ENCODE peak calls at places on chromosomes 5 and 9, in six cellular contexts. E, D, R, H, Q and T are unnamed samples.

GRCh38 chr5:92916036-92916435 is 665.0 kb downstream of the NR2F1-AS1 start:
- DNase-seq in E (no peak), D (no peak), R (no peak), H (peak), Q (no peak), T (no peak)

GRCh38 chr9:112112519-112112918 is 62.6 kb downstream of the SUSD1 start:
- DNase-seq in E (no peak), D (no peak), R (no peak), H (no peak), Q (no peak), T (no peak)

GRCh38 chr5:150412319-150413175 is at the start of gene CD74:
- DNase-seq in E (peak), D (no peak), R (peak), H (peak), Q (peak), T (peak)

GRCh38 chr9:10112798-10113197 is 500.0 kb downstream of the PTPRD start:
- DNase-seq in E (no peak), D (no peak), R (no peak), H (no peak), Q (no peak), T (no peak)

GRCh38 chr5:88671808-88672499 is 211.0 kb downstream of the MEF2C start:
- DNase-seq in E (no peak), D (no peak), R (no peak), H (no peak), Q (peak), T (no peak)

GRCh38 chr9:37966443-37967271 is 62.7 kb upstream of the SLC25A51 start:
- DNase-seq in E (no peak), D (no peak), R (no peak), H (peak), Q (no peak), T (no peak)

GRCh38 chr5:52771343-52772039 is 16.2 kb upstream of the ITGA1 start:
- DNase-seq in E (no peak), D (no peak), R (no peak), H (no peak), Q (no peak), T (no peak)

GRCh38 chr5:55997742-55998351 is 3.1 kb upstream of the IL6ST start:
- DNase-seq in E (no peak), D (peak), R (no peak), H (no peak), Q (no peak), T (no peak)

GRCh38 chr9:129333961-129334743 is 156.1 kb upstream of the IER5L start:
- DNase-seq in E (no peak), D (peak), R (no peak), H (peak), Q (peak), T (no peak)

GRCh38 chr5:176985516-176985915 is 21.1 kb downstream of the UIMC1 start:
- DNase-seq in E (no peak), D (no peak), R (no peak), H (no peak), Q (no peak), T (no peak)

GRCh38 chr5:61817472-61818326 is 485.6 kb downstream of the ZSWIM6 start:
- DNase-seq in E (no peak), D (no peak), R (no peak), H (peak), Q (no peak), T (no peak)

GRCh38 chr5:1291611-1292080 is 3.2 kb downstream of the TERT start:
- DNase-seq in E (no peak), D (no peak), R (no peak), H (no peak), Q (peak), T (no peak)

GRCh38 chr5:4879693-4880303 is 260.3 kb upstream of the ADAMTS16 start:
- DNase-seq in E (peak), D (peak), R (no peak), H (peak), Q (peak), T (peak)

GRCh38 chr9:113471143-113471542 is 7.6 kb downstream of the RGS3 start:
- DNase-seq in E (no peak), D (no peak), R (no peak), H (no peak), Q (peak), T (no peak)

GRCh38 chr9:113471566-113471965 is 8.0 kb downstream of the RGS3 start:
- DNase-seq in E (no peak), D (no peak), R (no peak), H (no peak), Q (peak), T (no peak)

GRCh38 chr9:113472199-113472598 is 8.7 kb downstream of the RGS3 start:
- DNase-seq in E (no peak), D (no peak), R (no peak), H (no peak), Q (no peak), T (no peak)

GRCh38 chr9:113467183-113467582 is 3.7 kb downstream of the RGS3 start:
- DNase-seq in E (no peak), D (no peak), R (no peak), H (no peak), Q (no peak), T (no peak)

GRCh38 chr9:113468716-113469448 is 5.4 kb downstream of the RGS3 start:
- DNase-seq in E (no peak), D (no peak), R (no peak), H (no peak), Q (peak), T (no peak)
- TF ChIP-seq POLR2A in E (no peak), D (no peak), R (no peak), H (no peak), Q (no peak), T (no peak)

GRCh38 chr5:170757182-170757601 is 26.3 kb upstream of the GABRP start:
- DNase-seq in E (no peak), D (no peak), R (peak), H (peak), Q (no peak), T (no peak)
- TF ChIP-seq TAF1 in E (no peak), D (no peak), R (no peak), H (no peak), Q (no peak), T (no peak)

DNA sequence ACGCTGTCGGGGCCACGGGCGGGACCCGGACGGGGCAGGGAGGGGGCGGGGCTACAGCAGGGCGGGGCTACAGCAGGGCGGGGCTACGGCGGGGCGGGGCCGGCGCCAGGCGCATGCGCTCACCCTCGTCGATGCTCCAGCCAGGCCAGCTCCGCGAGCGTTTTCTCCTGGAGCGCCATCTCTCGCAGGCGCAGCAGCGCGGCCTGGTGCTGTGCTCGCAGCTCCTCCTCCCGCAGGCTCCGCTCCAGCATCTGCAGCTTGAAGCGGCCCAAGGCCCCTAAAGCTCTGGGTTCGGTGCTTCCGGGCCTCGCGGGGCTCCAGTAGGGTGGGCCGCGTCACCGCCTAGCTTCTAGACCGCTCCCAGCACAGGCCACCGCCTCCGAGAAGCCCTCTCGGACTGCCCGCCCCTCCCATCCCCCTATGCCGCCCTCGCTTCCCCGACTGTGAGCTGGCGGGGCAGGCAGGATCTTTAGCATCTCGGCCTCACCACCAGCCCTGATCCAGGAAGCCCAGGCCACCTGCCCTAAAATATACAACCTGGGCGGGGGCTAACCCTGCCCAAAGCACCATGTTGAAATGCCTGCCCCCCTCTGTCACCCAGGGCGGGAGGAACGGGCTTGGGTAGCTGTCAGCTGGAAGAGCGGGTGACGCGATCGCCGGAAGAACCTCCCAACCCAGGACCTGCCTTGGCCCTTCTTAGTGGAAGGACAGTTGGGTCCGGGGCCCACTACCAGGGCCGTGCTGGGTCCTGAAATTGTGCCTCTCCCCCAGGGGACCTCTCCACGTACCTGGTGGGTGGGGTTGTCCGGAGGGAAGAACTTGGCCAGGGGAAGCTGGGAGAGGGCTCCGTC is 21.9 kb upstream of the QSOX2 start:
- DNase-seq in E (peak), D (peak), R (no peak), H (peak), Q (peak), T (peak)
- TF ChIP-seq POLR2AphosphoS5 in E (peak), D (no peak), R (peak), H (peak), Q (peak), T (peak)

GRCh38 chr9:126516936-126517750 is 96.6 kb upstream of the LMX1B start:
- DNase-seq in E (peak), D (no peak), R (no peak), H (peak), Q (peak), T (no peak)
- TF ChIP-seq POLR2A in E (no peak), D (no peak), R (no peak), H (no peak), Q (no peak), T (no peak)

GRCh38 chr5:145028626-145029025 is 806.5 kb downstream of the PRELID2 start:
- DNase-seq in E (no peak), D (no peak), R (no peak), H (no peak), Q (no peak), T (no peak)
- TF ChIP-seq TAF1 in E (no peak), D (no peak), R (no peak), H (no peak), Q (no peak), T (no peak)

DNA sequence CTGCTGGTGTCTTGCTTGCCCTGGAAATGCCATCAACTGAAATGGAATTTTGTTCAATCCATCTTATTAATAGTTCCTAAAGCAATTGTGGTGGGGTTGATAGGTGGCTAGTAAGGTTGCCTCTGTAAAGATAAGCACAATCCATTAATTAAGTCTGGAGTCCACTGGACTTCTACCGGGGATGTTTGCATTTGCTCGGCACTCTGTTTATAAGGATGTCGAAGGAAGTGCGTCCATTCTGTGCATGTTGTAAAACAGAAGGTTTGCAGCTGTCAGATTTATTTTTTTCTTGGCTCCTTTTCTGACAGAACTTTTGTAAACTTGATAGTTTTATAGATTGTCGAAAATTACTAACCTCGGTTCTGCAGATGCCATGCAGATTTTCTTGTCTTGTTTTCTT is 12.8 kb upstream of the TNFAIP8 start:
- DNase-seq in E (no peak), D (no peak), R (no peak), H (no peak), Q (no peak), T (no peak)
- TF ChIP-seq POLR2AphosphoS5 in E (no peak), D (no peak), R (no peak), H (no peak), Q (no peak), T (no peak)

GRCh38 chr5:107806705-107807104 is 136.0 kb upstream of the EFNA5 start:
- DNase-seq in E (no peak), D (no peak), R (no peak), H (no peak), Q (no peak), T (no peak)

GRCh38 chr5:107805819-107806218 is 135.1 kb upstream of the EFNA5 start:
- DNase-seq in E (no peak), D (no peak), R (no peak), H (no peak), Q (no peak), T (no peak)

GRCh38 chr5:107806271-107806670 is 135.5 kb upstream of the EFNA5 start:
- DNase-seq in E (no peak), D (no peak), R (no peak), H (no peak), Q (no peak), T (no peak)

GRCh38 chr5:107809201-107810034 is 138.7 kb upstream of the EFNA5 start:
- DNase-seq in E (no peak), D (no peak), R (no peak), H (no peak), Q (no peak), T (no peak)

GRCh38 chr5:107808671-107809137 is 138.0 kb upstream of the EFNA5 start:
- DNase-seq in E (no peak), D (no peak), R (no peak), H (peak), Q (peak), T (no peak)
- TF ChIP-seq POLR2A in E (no peak), D (no peak), R (no peak), H (no peak), Q (no peak), T (no peak)

GRCh38 chr9:135416771-135417290 is 62.8 kb upstream of the PPP1R26 start:
- DNase-seq in E (no peak), D (peak), R (no peak), H (no peak), Q (no peak), T (no peak)

GRCh38 chr9:135422340-135422944 is 57.1 kb upstream of the PPP1R26 start:
- DNase-seq in E (no peak), D (peak), R (no peak), H (no peak), Q (no peak), T (no peak)

GRCh38 chr9:135418161-135418560 is 61.4 kb upstream of the PPP1R26 start:
- DNase-seq in E (no peak), D (no peak), R (no peak), H (no peak), Q (no peak), T (no peak)

GRCh38 chr9:135415586-135415985 is 64.0 kb upstream of the PPP1R26 start:
- DNase-seq in E (no peak), D (no peak), R (no peak), H (no peak), Q (no peak), T (no peak)

DNA sequence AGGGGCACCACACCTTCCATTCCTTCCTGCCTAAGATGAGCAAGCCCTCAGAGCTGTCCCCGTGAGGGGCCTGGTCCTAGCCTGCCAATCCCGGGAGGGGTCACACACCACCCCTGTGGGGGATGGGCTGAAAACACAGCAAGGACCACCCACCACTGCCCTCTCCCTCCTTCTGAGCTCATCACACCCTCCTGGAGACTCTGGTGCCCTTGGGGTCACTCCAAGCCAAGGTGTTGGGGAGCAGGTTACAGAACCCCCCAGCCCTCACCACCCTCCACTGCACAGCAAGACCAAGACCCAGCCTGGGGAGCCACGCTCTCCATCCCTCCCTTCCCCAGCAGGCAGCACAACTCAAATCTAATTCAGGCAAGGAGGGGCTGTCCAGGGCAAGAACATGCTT is 60.5 kb upstream of the PPP1R26 start:
- DNase-seq in E (no peak), D (no peak), R (no peak), H (no peak), Q (no peak), T (no peak)
- TF ChIP-seq TAF1 in E (no peak), D (no peak), R (no peak), H (no peak), Q (no peak), T (no peak)